ENCODE peak calls at places on chromosomes 7 and 10, in nine cellular contexts. O is Peyer's patch, I is suprapubic skin, L is heart right ventricle, W is PC-3, H is prostate gland, S is GM12878, C is left ventricle myocardium inferior, M is OCI-LY7. P is an unnamed sample. For H3K4me1, the result is how much of the 10 kb centered on the place peaks cover.

GRCh38 chr7:156578978-156579430 is 61.6 kb upstream of the RNF32 start:
- DNase-seq in H (no peak), M (no peak), S (no peak), L (no peak), O (no peak), W (no peak), I (no peak), C (no peak), P (no peak)

GRCh38 chr7:46450425-46450824 is 529.4 kb upstream of the IGFBP3 start:
- DNase-seq in W (no peak), S (no peak), M (no peak), C (no peak), H (no peak), L (no peak), I (no peak), O (no peak), P (no peak)

GRCh38 chr7:141158562-141158961 is 84.7 kb downstream of the TMEM178B start:
- DNase-seq in M (no peak), C (no peak), I (no peak), L (no peak), S (peak), H (no peak), W (peak), O (no peak), P (peak)

GRCh38 chr7:1963575-1963974 is 269.2 kb downstream of the MAD1L1 start:
- DNase-seq in O (peak), H (no peak), W (no peak), I (no peak), S (no peak), M (no peak), L (no peak), C (no peak), P (no peak)

GRCh38 chr10:31687545-31688482 is 240.8 kb downstream of the ARHGAP12 start:
- DNase-seq in H (no peak), L (no peak), C (no peak), W (no peak), S (no peak), I (no peak), M (no peak), O (no peak), P (no peak)

GRCh38 chr7:27182285-27182827 is 2.7 kb downstream of the HOXA11 start:
- DNase-seq in I (peak), L (no peak), O (peak), S (no peak), H (no peak), W (peak), C (no peak), M (no peak), P (no peak)

GRCh38 chr7:55278321-55278720 is 86.8 kb upstream of the LANCL2 start:
- DNase-seq in C (no peak), W (no peak), I (no peak), H (no peak), O (no peak), S (no peak), M (no peak), L (no peak), P (no peak)

GRCh38 chr7:116342125-116342524 is 131.8 kb downstream of the TES start:
- DNase-seq in C (no peak), H (no peak), O (no peak), W (no peak), S (no peak), I (no peak), L (no peak), M (no peak), P (peak)

GRCh38 chr7:18420176-18420575 is 75.4 kb upstream of the HDAC9 start:
- DNase-seq in I (no peak), C (no peak), W (no peak), H (no peak), O (no peak), S (no peak), M (no peak), L (no peak), P (no peak)

GRCh38 chr10:16944081-16944922 is 127.1 kb upstream of the RSU1 start:
- DNase-seq in S (no peak), C (no peak), L (no peak), O (no peak), W (no peak), I (no peak), H (no peak), M (no peak), P (peak)

GRCh38 chr10:80166581-80167470 is 34.3 kb downstream of the PLAC9 start:
- DNase-seq in I (no peak), C (no peak), H (no peak), M (no peak), S (no peak), L (no peak), O (peak), W (no peak), P (no peak)

GRCh38 chr7:100467638-100468373 is 3.7 kb upstream of the SPACDR start:
- DNase-seq in H (no peak), I (no peak), S (no peak), L (peak), W (no peak), O (no peak), M (no peak), C (no peak), P (no peak)

GRCh38 chr10:79311581-79312407 is 35.5 kb upstream of the PPIF start:
- DNase-seq in L (peak), C (peak), M (no peak), O (no peak), H (no peak), S (no peak), I (no peak), W (no peak), P (no peak)

GRCh38 chr10:71685554-71686202 is 33.9 kb downstream of the C10orf105 start:
- DNase-seq in C (no peak), M (no peak), W (no peak), S (no peak), H (no peak), L (no peak), O (no peak), I (no peak), P (no peak)

GRCh38 chr10:104913390-104913789 is 272.3 kb downstream of the SORCS3 start:
- DNase-seq in H (no peak), L (no peak), S (no peak), C (no peak), I (no peak), O (no peak), M (no peak), W (no peak), P (no peak)

GRCh38 chr10:32054087-32054486 is 2.1 kb downstream of the KIF5B start:
- DNase-seq in C (no peak), M (peak), I (no peak), O (no peak), S (no peak), H (peak), W (peak), L (no peak), P (peak)

GRCh38 chr10:73537709-73538108 is 41.9 kb upstream of the PPP3CB start:
- DNase-seq in L (no peak), M (no peak), O (no peak), H (no peak), I (no peak), W (no peak), S (no peak), C (no peak), P (no peak)

GRCh38 chr10:108465871-108466641 is 1301.5 kb upstream of the SORCS1 start:
- DNase-seq in S (no peak), O (no peak), H (peak), W (no peak), I (peak), C (peak), L (peak), M (no peak), P (peak)

GRCh38 chr7:74441801-74442200 is 11.9 kb upstream of the GTF2IRD1 start:
- DNase-seq in O (no peak), S (no peak), L (no peak), M (no peak), W (no peak), C (no peak), H (no peak), I (no peak), P (peak)

GRCh38 chr10:89563861-89564478 is 28.6 kb upstream of the SLC16A12 start:
- DNase-seq in H (peak), W (peak), I (no peak), L (no peak), S (peak), C (no peak), M (peak), O (no peak), P (peak)

GRCh38 chr7:24828871-24829661 is 71.8 kb upstream of the GSDME start:
- DNase-seq in H (no peak), L (no peak), I (no peak), W (no peak), M (no peak), C (no peak), S (no peak), O (no peak), P (peak)

GRCh38 chr10:80530251-80530650 is 7.5 kb upstream of the SH2D4B start:
- DNase-seq in C (no peak), W (no peak), O (peak), S (no peak), L (no peak), I (no peak), H (no peak), M (peak), P (no peak)

GRCh38 chr7:40057292-40057691 is 77.1 kb downstream of the MPLKIP start:
- DNase-seq in I (no peak), H (no peak), M (no peak), C (no peak), W (no peak), L (no peak), O (no peak), S (no peak), P (peak)

GRCh38 chr10:90007226-90007625 is 305.8 kb downstream of the KIF20B start:
- DNase-seq in I (no peak), O (no peak), L (no peak), W (peak), C (no peak), H (no peak), M (no peak), S (no peak), P (peak)

GRCh38 chr10:28569506-28570159 is 36.7 kb downstream of the WAC start:
- DNase-seq in O (no peak), I (no peak), W (peak), S (no peak), C (no peak), L (no peak), H (no peak), M (no peak), P (peak)

GRCh38 chr10:28570598-28570997 is 37.7 kb downstream of the WAC start:
- DNase-seq in C (no peak), M (no peak), L (no peak), H (no peak), W (no peak), I (no peak), S (no peak), O (no peak), P (no peak)

GRCh38 chr10:28571265-28571664 is 38.3 kb downstream of the WAC start:
- DNase-seq in S (no peak), W (no peak), L (no peak), O (no peak), I (no peak), M (no peak), C (no peak), H (no peak), P (no peak)

GRCh38 chr10:28564905-28565304 is 32.0 kb downstream of the WAC start:
- DNase-seq in O (no peak), W (no peak), C (no peak), I (no peak), M (no peak), L (no peak), H (no peak), S (no peak), P (no peak)

DNA sequence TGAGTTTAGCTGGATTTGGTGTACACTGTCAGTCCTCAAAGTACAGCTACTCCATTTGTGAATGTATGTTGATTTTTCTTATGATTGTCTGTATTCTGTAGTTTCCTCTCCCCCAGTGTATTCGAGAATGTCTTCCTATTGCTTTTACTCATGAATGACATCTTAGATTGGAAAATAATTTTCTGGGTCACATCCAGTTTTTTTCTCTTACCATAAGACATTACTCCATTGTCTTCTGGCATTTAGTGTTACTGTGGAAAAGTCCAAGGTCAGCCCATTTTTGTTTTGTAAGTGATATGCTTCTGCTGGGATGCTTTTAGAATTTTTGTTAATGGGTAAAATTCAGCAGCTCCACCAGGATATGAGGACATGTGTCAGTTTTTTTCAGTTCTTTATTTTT is 33.5 kb downstream of the WAC start:
- DNase-seq in M (no peak), O (no peak), I (no peak), C (no peak), S (no peak), L (no peak), H (no peak), W (no peak), P (peak)
- H3K4me1 ChIP-seq in M (under half), O (under half), I (under half), C (half or more), S (under half), L (half or more), H (under half), W (under half), P (under half)

GRCh38 chr10:7408494-7409044 is 2.3 kb downstream of the SFMBT2 start:
- DNase-seq in I (no peak), M (peak), C (peak), S (no peak), O (peak), H (peak), W (peak), L (peak), P (peak)
- H3K4me3 ChIP-seq in I (peak), M (peak), C (peak), S (peak), O (peak), H (peak), W (peak), L (peak), P (peak)

GRCh38 chr10:98380493-98381339 is 34.3 kb downstream of the PYROXD2 start:
- DNase-seq in I (no peak), W (no peak), S (no peak), H (no peak), L (no peak), M (no peak), O (no peak), C (no peak), P (no peak)

GRCh38 chr10:98382691-98383101 is 32.3 kb downstream of the PYROXD2 start:
- DNase-seq in O (no peak), W (no peak), I (no peak), C (no peak), S (no peak), H (no peak), L (no peak), M (no peak), P (no peak)

GRCh38 chr10:98383869-98384268 is 31.1 kb downstream of the PYROXD2 start:
- DNase-seq in W (no peak), C (no peak), I (no peak), M (no peak), L (no peak), O (no peak), H (no peak), S (no peak), P (no peak)

GRCh38 chr10:98388086-98388655 is 26.8 kb downstream of the PYROXD2 start:
- DNase-seq in W (no peak), O (no peak), S (no peak), C (no peak), H (no peak), L (no peak), M (no peak), I (no peak), P (no peak)

DNA sequence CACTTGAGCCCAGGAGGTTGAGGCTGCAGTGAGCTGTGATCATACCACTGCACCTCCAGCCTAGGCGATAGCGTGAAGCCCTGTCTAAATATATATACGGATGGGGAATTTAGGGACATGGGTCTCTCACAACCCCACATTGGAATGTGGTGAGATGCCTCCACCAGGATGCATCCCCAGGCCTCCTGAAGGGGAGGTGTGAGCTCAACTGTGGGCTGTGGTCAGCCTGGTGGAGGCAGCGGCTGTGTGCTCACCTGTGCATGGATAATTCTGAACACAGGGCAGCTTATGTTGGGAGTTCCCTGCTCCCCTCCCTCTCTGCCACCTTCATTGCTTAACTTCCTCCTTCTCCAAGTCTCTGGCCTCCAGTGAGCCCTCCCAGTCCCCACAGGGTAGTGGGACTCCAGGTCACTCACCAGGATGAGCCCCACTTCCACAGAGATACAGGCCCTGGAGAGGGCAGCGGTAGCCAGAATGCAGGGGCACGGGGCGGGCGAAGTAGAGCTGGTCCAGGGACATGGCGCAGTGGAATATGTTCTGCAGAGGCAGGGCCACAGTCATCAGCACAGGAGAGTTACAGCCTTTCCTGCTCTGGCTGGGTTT is 30.4 kb downstream of the PYROXD2 start:
- DNase-seq in C (no peak), S (no peak), H (no peak), M (no peak), L (no peak), W (no peak), I (no peak), O (no peak), P (no peak)
- H3K4me1 ChIP-seq in C (under half), S (under half), H (under half), M (under half), L (under half), W (under half), I (under half), O (under half), P (under half)

GRCh38 chr10:61376908-61377368 is 76.2 kb downstream of the TMEM26 start:
- DNase-seq in W (no peak), O (no peak), S (no peak), M (no peak), H (no peak), C (no peak), L (no peak), I (no peak), P (no peak)
- H3K4me3 ChIP-seq in W (no peak), O (no peak), S (no peak), M (no peak), H (no peak), C (no peak), L (no peak), I (no peak), P (no peak)

GRCh38 chr10:97853006-97853405 is 3.4 kb downstream of the GOLGA7B start:
- DNase-seq in W (no peak), O (no peak), I (no peak), M (no peak), L (no peak), H (no peak), S (no peak), C (no peak), P (no peak)

GRCh38 chr10:97861351-97861750 is 11.7 kb downstream of the GOLGA7B start:
- DNase-seq in S (no peak), C (no peak), O (no peak), H (no peak), L (no peak), M (no peak), I (no peak), W (peak), P (peak)

GRCh38 chr10:97854735-97855134 is 5.1 kb downstream of the GOLGA7B start:
- DNase-seq in C (no peak), M (no peak), I (no peak), O (no peak), H (no peak), L (no peak), S (no peak), W (peak), P (no peak)

GRCh38 chr10:97861924-97862323 is 12.3 kb downstream of the GOLGA7B start:
- DNase-seq in L (no peak), S (no peak), C (no peak), H (no peak), M (no peak), I (no peak), W (no peak), O (no peak), P (no peak)

GRCh38 chr10:97858001-97858439 is 8.4 kb downstream of the GOLGA7B start:
- DNase-seq in C (no peak), I (no peak), L (no peak), S (no peak), O (no peak), W (peak), M (no peak), H (no peak), P (no peak)
- H3K4me1 ChIP-seq in C (under half), I (under half), L (under half), S (under half), O (under half), W (under half), M (under half), H (under half), P (under half)

GRCh38 chr10:26860542-26861325 is at the start of gene ABI1:
- DNase-seq in O (peak), L (peak), H (peak), I (peak), S (peak), M (peak), C (peak), W (peak), P (peak)

GRCh38 chr10:26858707-26859034 is 2.1 kb downstream of the ABI1 start:
- DNase-seq in S (no peak), W (peak), I (no peak), H (peak), M (peak), C (no peak), L (no peak), O (no peak), P (peak)

GRCh38 chr10:26857991-26858706 is 2.6 kb downstream of the ABI1 start:
- DNase-seq in L (no peak), S (peak), H (no peak), C (no peak), O (no peak), W (no peak), M (peak), I (no peak), P (peak)

GRCh38 chr10:26860026-26860541 is 674 bp downstream of the ABI1 start:
- DNase-seq in W (peak), H (peak), O (peak), S (no peak), C (peak), L (peak), M (peak), I (peak), P (peak)

GRCh38 chr10:26859241-26860025 is 1.3 kb downstream of the ABI1 start:
- DNase-seq in M (no peak), O (no peak), S (no peak), W (no peak), C (no peak), L (no peak), I (no peak), H (no peak), P (peak)
- H3K4me3 ChIP-seq in M (peak), O (peak), S (peak), W (peak), C (peak), L (peak), I (peak), H (peak), P (peak)

GRCh38 chr10:100359529-100360150 is 12.6 kb downstream of the SCD start:
- DNase-seq in C (no peak), S (no peak), M (no peak), W (no peak), H (no peak), L (no peak), I (no peak), O (no peak), P (no peak)
- H3K4me1 ChIP-seq in C (under half), S (under half), M (under half), W (under half), H (under half), L (under half), I (under half), O (under half), P (under half)

DNA sequence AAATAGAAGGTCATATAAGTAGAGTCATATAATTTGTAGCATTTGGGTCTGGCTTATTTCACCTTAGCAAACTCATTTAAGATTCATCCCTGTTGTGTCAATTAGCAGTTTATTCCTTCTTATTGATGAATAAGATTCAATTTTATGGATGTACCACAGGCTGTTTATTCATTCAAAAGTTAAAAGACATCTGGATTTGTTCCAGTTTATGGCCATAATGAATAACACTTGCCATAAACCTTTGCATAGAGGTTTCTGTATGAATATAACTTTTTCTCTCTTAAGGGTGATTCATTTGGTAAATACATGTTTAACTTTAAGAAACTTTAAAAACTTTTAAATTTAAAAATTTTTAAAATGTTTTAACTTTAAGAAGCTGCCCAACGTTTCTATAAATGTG is 66.4 kb downstream of the CPED1 start:
- DNase-seq in H (no peak), C (no peak), O (no peak), I (no peak), L (no peak), W (no peak), S (no peak), M (no peak), P (no peak)
- H3K4me3 ChIP-seq in H (no peak), C (no peak), O (no peak), I (no peak), L (no peak), W (no peak), S (no peak), M (no peak), P (no peak)

P was measured in adipocyte.